ENCODE peak calls at places on chromosomes 4 and X, in four cellular contexts. E is OCI-M1, W is H7, D is HFF-Myc. T is an unnamed sample.
A peak's percentile ranks its signal among the peaks of the same experiment; 100 is the strongest.

GRCh38 chr4:178083968-178084367 is 641.7 kb upstream of the AGA start:
- DNase-seq in E (no peak), W (no peak), D (no peak), T (no peak)

GRCh38 chr4:16722386-16722785 is 176.1 kb downstream of the LDB2 start:
- DNase-seq in E (no peak), W (no peak), D (no peak), T (no peak)

GRCh38 chrX:21131346-21131745 is 242.9 kb upstream of the CNKSR2 start:
- DNase-seq in E (no peak), W (no peak), D (no peak), T (no peak)

GRCh38 chr4:125268065-125268755 is 46.5 kb upstream of the FAT4 start:
- DNase-seq in E (peak; percentile 33), W (no peak), D (no peak), T (peak; percentile 79)

GRCh38 chrX:53211391-53211978 is 13.5 kb downstream of the KDM5C start:
- DNase-seq in E (no peak), W (no peak), D (no peak), T (no peak)

GRCh38 chr4:3467601-3468031 is 4.5 kb downstream of the DOK7 start:
- DNase-seq in E (no peak), W (peak; percentile 54), D (no peak), T (no peak)

GRCh38 chr4:139988863-139989765 is 164.9 kb downstream of the MAML3 start:
- DNase-seq in E (peak; percentile 27), W (no peak), D (peak; percentile 93), T (peak; percentile 72)

GRCh38 chrX:153482376-153483015 is 12.1 kb upstream of the HAUS7 start:
- DNase-seq in E (no peak), W (peak; percentile 78), D (no peak), T (no peak)

GRCh38 chr4:156568479-156568878 is 403.1 kb downstream of the PDGFC start:
- DNase-seq in E (no peak), W (no peak), D (no peak), T (no peak)

GRCh38 chr4:101337688-101338087 is 9.6 kb downstream of the PPP3CA start:
- DNase-seq in E (no peak), W (no peak), D (no peak), T (no peak)

GRCh38 chr4:109233585-109233984 is 68.9 kb downstream of the COL25A1 start:
- DNase-seq in E (no peak), W (no peak), D (no peak), T (no peak)

GRCh38 chr4:22614114-22614513 is 78.6 kb upstream of the GBA3 start:
- DNase-seq in E (no peak), W (no peak), D (no peak), T (no peak)

GRCh38 chrX:30967516-30967915 is 78.5 kb upstream of the TAB3 start:
- DNase-seq in E (no peak), W (no peak), D (no peak), T (no peak)

GRCh38 chr4:177380730-177381287 is 61.4 kb downstream of the AGA start:
- DNase-seq in E (no peak), W (peak; percentile 71), D (no peak), T (no peak)

GRCh38 chrX:45619290-45619689 is 418.6 kb upstream of the DIPK2B start:
- DNase-seq in E (no peak), W (no peak), D (no peak), T (peak; percentile 43)

GRCh38 chrX:18719852-18720251 is 12.4 kb downstream of the PPEF1 start:
- DNase-seq in E (no peak), W (no peak), D (no peak), T (no peak)

GRCh38 chrX:10833299-10834169 is 213.1 kb upstream of the MID1 start:
- DNase-seq in E (no peak), W (peak; percentile 12), D (no peak), T (peak; percentile 33)

GRCh38 chr4:56742080-56742871 is 61.2 kb upstream of the HOPX start:
- DNase-seq in E (no peak), W (no peak), D (no peak), T (no peak)

GRCh38 chr4:82372874-82373815 is 646 bp downstream of the HNRNPD start:
- DNase-seq in E (peak; percentile 85), W (peak; percentile 78), D (peak; percentile 36), T (peak; percentile 46)

GRCh38 chr4:139163806-139164206 is 13.2 kb downstream of the ELF2 start:
- DNase-seq in E (peak; percentile 68), W (no peak), D (no peak), T (no peak)

GRCh38 chrX:39592776-39593175 is 505.0 kb downstream of the BCOR start:
- DNase-seq in E (no peak), W (no peak), D (no peak), T (no peak)

GRCh38 chr4:116020141-116020722 is 906.8 kb upstream of the NDST4 start:
- DNase-seq in E (peak; percentile 68), W (no peak), D (no peak), T (no peak)

GRCh38 chr4:145484240-145484846 is 2.7 kb downstream of the SMAD1 start:
- DNase-seq in E (no peak), W (no peak), D (no peak), T (no peak)

GRCh38 chrX:2383144-2383543 is 117.6 kb downstream of the DHRSX start:
- DNase-seq in E (no peak), W (no peak), D (no peak), T (no peak)

GRCh38 chr4:10981611-10982010 is 297.0 kb upstream of the CLNK start:
- DNase-seq in E (no peak), W (no peak), D (no peak), T (no peak)

GRCh38 chr4:88660446-88661294 is 37.0 kb downstream of the NAP1L5 start:
- DNase-seq in E (no peak), W (no peak), D (peak; percentile 64), T (peak; percentile 72)

GRCh38 chrX:40097492-40098263 is at the start of gene BCOR:
- DNase-seq in E (peak; percentile 78), W (peak; percentile 95), D (no peak), T (peak; percentile 75)

GRCh38 chr4:10106421-10107039 is 10.1 kb downstream of the WDR1 start:
- DNase-seq in E (peak; percentile 17), W (peak; percentile 65), D (peak; percentile 92), T (peak; percentile 95)

GRCh38 chr4:168731006-168731636 is 234.3 kb downstream of the PALLD start:
- DNase-seq in E (no peak), W (no peak), D (no peak), T (peak; percentile 38)

GRCh38 chr4:41156574-41156973 is 57.8 kb downstream of the APBB2 start:
- DNase-seq in E (no peak), W (no peak), D (no peak), T (no peak)

GRCh38 chr4:6198768-6199343 is 1.5 kb downstream of the JAKMIP1 start:
- DNase-seq in E (no peak), W (peak; percentile 89), D (no peak), T (no peak)

GRCh38 chr4:3317656-3318211 is 24.9 kb downstream of the RGS12 start:
- DNase-seq in E (no peak), W (no peak), D (no peak), T (no peak)

GRCh38 chrX:13387656-13388421 is 68.0 kb upstream of the ATXN3L start:
- DNase-seq in E (peak; percentile 55), W (no peak), D (no peak), T (peak; percentile 25)

GRCh38 chrX:145549476-145549875 is 268.2 kb upstream of the SLITRK2 start:
- DNase-seq in E (no peak), W (no peak), D (no peak), T (no peak)